ENCODE peak calls at places on chromosomes 7 and 10, in eight cellular contexts. X is AG09309; Z is fibroblast of the aortic adventitia; G is CD8-positive, alpha-beta T cell; K is IMR-90; J is cardiac muscle cell; C is SK-N-SH; R is mammary epithelial cell. T is an unnamed sample.

GRCh38 chr7:46713868-46714596 is 793.0 kb upstream of the IGFBP3 start:
- DNase-seq in X (no peak), Z (no peak), G (no peak), K (no peak), J (peak), C (no peak), R (no peak), T (no peak)

GRCh38 chr10:1527951-1528350 is 209.4 kb downstream of the ADARB2 start:
- DNase-seq in X (no peak), Z (no peak), G (no peak), K (no peak), J (no peak), C (no peak), R (no peak), T (no peak)

GRCh38 chr7:43337191-43337590 is 224.7 kb downstream of the HECW1 start:
- DNase-seq in X (no peak), Z (no peak), G (no peak), K (no peak), J (no peak), C (no peak), R (peak), T (no peak)

GRCh38 chr7:64872809-64873500 is 30.1 kb upstream of the ZNF273 start:
- DNase-seq in X (no peak), Z (no peak), G (no peak), K (no peak), J (no peak), C (peak), R (no peak), T (no peak)

GRCh38 chr7:24572014-24572413 is 1.2 kb upstream of the PALS2 start:
- DNase-seq in X (no peak), Z (peak), G (no peak), K (no peak), J (no peak), C (no peak), R (no peak), T (no peak)

GRCh38 chr10:116742367-116743265 is at the start of gene HSPA12A:
- DNase-seq in X (peak), Z (peak), G (peak), K (peak), J (peak), C (peak), R (peak), T (peak)

GRCh38 chr10:9875353-9875752 is 1142.3 kb upstream of the CELF2 start:
- DNase-seq in X (no peak), Z (no peak), G (no peak), K (no peak), J (no peak), C (no peak), R (no peak), T (no peak)

GRCh38 chr10:96367470-96367869 is 8.7 kb upstream of the OPALIN start:
- DNase-seq in X (no peak), Z (no peak), G (no peak), K (no peak), J (no peak), C (no peak), R (no peak), T (no peak)

GRCh38 chr10:103513383-103514060 is 20.0 kb downstream of the NEURL1 start:
- DNase-seq in X (no peak), Z (no peak), G (no peak), K (no peak), J (no peak), C (peak), R (no peak), T (no peak)

GRCh38 chr10:125186431-125187170 is 26.2 kb upstream of the CTBP2 start:
- DNase-seq in X (no peak), Z (no peak), G (no peak), K (no peak), J (no peak), C (no peak), R (no peak), T (no peak)

GRCh38 chr10:119233123-119233820 is 25.9 kb downstream of the GRK5 start:
- DNase-seq in X (no peak), Z (peak), G (no peak), K (peak), J (no peak), C (no peak), R (no peak), T (peak)

GRCh38 chr10:5895365-5895764 is 5.3 kb downstream of the FBH1 start:
- DNase-seq in X (no peak), Z (no peak), G (no peak), K (no peak), J (no peak), C (no peak), R (no peak), T (no peak)

GRCh38 chr10:6124666-6125065 is 35.8 kb downstream of the RBM17 start:
- DNase-seq in X (no peak), Z (no peak), G (no peak), K (no peak), J (no peak), C (no peak), R (peak), T (no peak)

GRCh38 chr7:141460781-141461715 is 90.2 kb upstream of the AGK start:
- DNase-seq in X (no peak), Z (peak), G (no peak), K (no peak), J (no peak), C (no peak), R (peak), T (no peak)

GRCh38 chr7:68420342-68420750 is 1177.9 kb upstream of the AUTS2 start:
- DNase-seq in X (no peak), Z (no peak), G (no peak), K (no peak), J (no peak), C (no peak), R (no peak), T (no peak)

GRCh38 chr7:74288034-74288881 is 949 bp upstream of the CLIP2 start:
- DNase-seq in X (no peak), Z (no peak), G (no peak), K (no peak), J (peak), C (no peak), R (no peak), T (no peak)

GRCh38 chr10:104337527-104337984 is 709 bp downstream of the ITPRIP start:
- DNase-seq in X (no peak), Z (peak), G (no peak), K (peak), J (peak), C (no peak), R (peak), T (no peak)

GRCh38 chr7:127588019-127588696 is at the start of gene ARF5:
- DNase-seq in X (peak), Z (peak), G (peak), K (peak), J (peak), C (peak), R (peak), T (peak)

GRCh38 chr10:126598009-126598408 is 72.5 kb downstream of the C10orf90 start:
- DNase-seq in X (no peak), Z (peak), G (no peak), K (peak), J (peak), C (peak), R (peak), T (peak)

GRCh38 chr10:13099144-13099665 is 758 bp upstream of the OPTN start:
- DNase-seq in X (no peak), Z (peak), G (peak), K (peak), J (peak), C (peak), R (peak), T (peak)

GRCh38 chr10:132158810-132159209 is 27.9 kb upstream of the DPYSL4 start:
- DNase-seq in X (no peak), Z (no peak), G (no peak), K (no peak), J (no peak), C (peak), R (no peak), T (no peak)

GRCh38 chr7:150686030-150686626 is 622 bp downstream of the GIMAP2 start:
- DNase-seq in X (no peak), Z (no peak), G (no peak), K (no peak), J (no peak), C (no peak), R (peak), T (no peak)
- H3K4me3 ChIP-seq in X (no peak), Z (no peak), G (peak), K (peak), J (no peak), C (peak), R (no peak), T (peak)

DNA sequence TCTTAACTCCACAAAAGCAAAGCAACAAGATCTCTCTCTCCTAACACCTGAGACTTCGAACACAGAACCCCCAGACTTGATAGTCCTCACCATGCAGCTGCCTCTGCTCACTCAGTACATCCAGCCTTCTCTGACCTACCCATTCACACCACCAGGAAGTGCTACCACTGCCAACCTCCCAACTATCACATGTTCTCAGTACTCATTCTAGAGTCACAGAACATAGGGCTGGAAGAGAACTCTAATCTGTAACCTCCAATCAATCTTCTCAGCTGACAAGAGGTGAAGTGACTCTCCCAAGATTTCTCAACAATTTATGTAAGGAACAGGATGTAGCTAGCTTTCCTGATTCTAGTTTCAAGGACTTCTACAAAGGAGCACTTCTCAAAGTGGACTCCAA is 3.8 kb downstream of the NUDCD3 start:
- DNase-seq in X (no peak), Z (peak), G (no peak), K (peak), J (peak), C (no peak), R (peak), T (peak)
- TF ChIP-seq CTCF in X (no peak), Z (no peak), G (no peak), K (peak), J (no peak), C (no peak), R (no peak), T (peak)

GRCh38 chr7:93097388-93097787 is 20.4 kb downstream of the SAMD9 start:
- DNase-seq in X (no peak), Z (no peak), G (no peak), K (no peak), J (no peak), C (no peak), R (no peak), T (no peak)

DNA sequence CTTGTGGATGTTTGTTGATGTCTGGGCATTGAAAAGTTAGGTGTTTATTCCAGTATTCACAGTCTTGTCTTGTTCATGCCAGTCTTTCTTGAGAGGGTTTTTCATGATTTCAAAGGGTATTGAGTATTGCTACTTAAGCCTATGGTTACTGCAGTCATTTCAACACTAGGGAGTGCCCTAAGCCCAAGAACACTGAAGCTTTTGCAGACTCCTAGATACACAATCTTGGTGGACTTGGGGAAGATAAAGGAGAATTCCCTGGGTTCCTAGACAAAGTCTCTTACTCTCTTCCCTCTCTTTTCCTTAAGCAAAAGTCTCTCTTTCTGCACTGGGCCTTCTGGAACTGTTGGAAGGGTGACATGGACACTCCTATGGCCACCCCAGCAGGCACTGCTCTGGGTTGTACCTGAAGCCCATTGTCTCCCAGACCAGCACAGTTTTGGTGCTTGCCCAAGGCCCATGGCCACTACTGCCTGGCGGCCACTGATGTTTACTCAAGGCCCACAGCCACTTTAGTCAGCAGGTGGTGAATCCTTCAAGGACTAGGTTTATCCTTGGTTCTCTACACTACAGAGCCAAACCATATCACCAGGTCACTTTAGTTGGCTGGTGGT is 24.9 kb downstream of the SAMD9 start:
- DNase-seq in X (peak), Z (peak), G (no peak), K (peak), J (peak), C (no peak), R (peak), T (peak)
- H3K4me3 ChIP-seq in X (no peak), Z (no peak), G (no peak), K (no peak), J (no peak), C (no peak), R (no peak), T (no peak)

DNA sequence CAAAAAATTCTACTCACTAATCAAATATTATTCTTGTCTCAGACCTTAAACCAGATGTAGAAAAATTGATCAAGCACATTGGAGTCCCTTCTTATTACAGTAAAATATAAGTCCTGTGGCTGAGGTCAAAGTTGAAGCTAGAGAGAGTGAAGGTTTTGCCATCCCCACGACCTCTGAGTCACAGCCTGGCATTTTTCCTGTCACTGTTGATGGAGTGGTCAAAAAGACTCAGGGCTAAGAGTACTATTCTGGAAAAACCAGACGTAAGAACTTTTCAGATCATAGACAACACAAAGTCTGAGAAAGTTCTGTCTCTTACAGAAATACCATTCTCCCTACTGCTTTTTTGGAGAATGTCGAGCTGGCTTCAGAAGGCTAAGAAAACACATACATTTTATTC is 323.7 kb upstream of the ANKRD30A start:
- DNase-seq in X (no peak), Z (no peak), G (no peak), K (no peak), J (no peak), C (no peak), R (no peak), T (no peak)
- TF ChIP-seq CTCF in X (no peak), Z (no peak), G (no peak), K (no peak), J (no peak), C (no peak), R (no peak), T (no peak)

GRCh38 chr7:88090671-88091070 is 129.2 kb downstream of the SRI start:
- DNase-seq in X (no peak), Z (no peak), G (no peak), K (no peak), J (peak), C (no peak), R (no peak), T (no peak)
- H3K4me3 ChIP-seq in X (no peak), Z (no peak), G (no peak), K (no peak), J (no peak), C (no peak), R (no peak), T (no peak)

GRCh38 chr10:88702848-88703597 is 3.0 kb upstream of the LIPK start:
- DNase-seq in X (no peak), Z (no peak), G (no peak), K (peak), J (peak), C (no peak), R (peak), T (no peak)
- TF ChIP-seq CTCF in X (no peak), Z (no peak), G (no peak), K (no peak), J (no peak), C (no peak), R (no peak), T (no peak)

DNA sequence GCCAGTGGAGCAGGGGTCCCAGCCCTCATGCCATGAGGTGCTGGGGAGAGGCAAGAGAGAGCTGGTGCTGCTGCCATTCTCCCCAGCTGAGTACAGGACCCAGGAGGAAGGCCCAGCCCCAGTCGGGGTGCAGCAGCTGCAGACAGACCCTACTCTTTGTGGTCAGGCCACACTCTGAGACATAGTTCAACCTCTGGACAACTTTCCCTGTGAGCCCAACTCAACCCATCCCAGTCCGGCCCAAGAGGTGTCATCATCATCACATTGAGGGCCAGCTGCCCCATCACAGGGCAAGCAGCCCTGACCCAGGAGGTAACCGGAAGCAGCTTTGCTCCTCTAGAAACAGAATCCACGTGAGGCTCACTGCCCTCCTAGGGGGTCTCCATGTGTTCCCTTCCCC is 133.8 kb upstream of the KCNMA1 start:
- DNase-seq in X (no peak), Z (no peak), G (no peak), K (no peak), J (no peak), C (no peak), R (no peak), T (no peak)
- H3K4me3 ChIP-seq in X (no peak), Z (no peak), G (no peak), K (no peak), J (no peak), C (no peak), R (no peak), T (no peak)

GRCh38 chr7:50317221-50317678 is 12.7 kb downstream of the IKZF1 start:
- DNase-seq in X (no peak), Z (no peak), G (no peak), K (no peak), J (no peak), C (no peak), R (no peak), T (no peak)
- TF ChIP-seq CTCF in X (no peak), Z (no peak), G (no peak), K (no peak), J (no peak), C (no peak), R (no peak), T (no peak)

GRCh38 chr10:71211759-71212248 is 566 bp upstream of the UNC5B start:
- DNase-seq in X (no peak), Z (no peak), G (no peak), K (no peak), J (no peak), C (no peak), R (no peak), T (no peak)
- H3K4me3 ChIP-seq in X (peak), Z (peak), G (peak), K (peak), J (peak), C (peak), R (peak), T (peak)

T was measured in cardiac fibroblast.